ENCODE peak calls at places on chromosomes 7 and 10, in five cellular contexts. L is HAP-1; W is GM10248; R is activated T-helper 1 cell treated with anti-CD3 and anti-CD28 coated beads, Interleukin-12 subunit alpha, Interleukin-12 subunit beta, Interleukin-2, Interleukin-4 antibody, amounts not matched to agents 30 ng/mL and 10 ng/mL and 1 ng/mL, durations not matched to agents 14 hours and 24 hours and 36 hours; B is M059J. P is an unnamed sample.

GRCh38 chr10:86349474-86349873 is 17.1 kb downstream of the GRID1 start:
- DNase-seq in R (no peak), W (no peak), B (no peak), L (peak), P (peak)

GRCh38 chr10:77180794-77181193 is 456.8 kb downstream of the KCNMA1 start:
- DNase-seq in L (no peak), W (no peak), B (peak), R (no peak), P (peak)

GRCh38 chr10:89283174-89283987 is 18.5 kb upstream of the IFIT2 start:
- DNase-seq in L (no peak), B (peak), R (no peak), W (no peak), P (no peak)

GRCh38 chr7:27132214-27132613 is 1.7 kb upstream of the HOXA4 start:
- DNase-seq in R (no peak), L (no peak), B (no peak), W (no peak), P (no peak)

GRCh38 chr7:99111591-99111990 is 32.3 kb downstream of the SMURF1 start:
- DNase-seq in B (peak), W (no peak), L (no peak), R (no peak), P (no peak)

GRCh38 chr10:107548301-107548700 is 383.8 kb upstream of the SORCS1 start:
- DNase-seq in B (peak), W (no peak), L (peak), R (no peak), P (no peak)

GRCh38 chr10:80177781-80178636 is 27.3 kb downstream of the ANXA11 start:
- DNase-seq in L (no peak), B (peak), R (no peak), W (no peak), P (peak)

GRCh38 chr7:30723776-30724175 is 28.2 kb upstream of the INMT start:
- DNase-seq in B (no peak), L (no peak), W (no peak), R (no peak), P (no peak)

GRCh38 chr10:97851341-97852001 is 1.8 kb downstream of the GOLGA7B start:
- DNase-seq in W (no peak), R (no peak), B (no peak), L (no peak), P (no peak)

GRCh38 chr10:35040761-35041501 is 49.2 kb downstream of the CUL2 start:
- DNase-seq in B (peak), R (no peak), W (no peak), L (peak), P (peak)

GRCh38 chr10:110042181-110042580 is 34.4 kb downstream of the ADD3 start:
- DNase-seq in L (no peak), W (no peak), B (no peak), R (no peak), P (no peak)

GRCh38 chr10:103947799-103948198 is 19.1 kb upstream of the SLK start:
- DNase-seq in B (no peak), W (no peak), L (no peak), R (no peak), P (no peak)

GRCh38 chr10:10930979-10931743 is 86.5 kb upstream of the CELF2 start:
- DNase-seq in L (no peak), R (no peak), W (no peak), B (no peak), P (no peak)

GRCh38 chr10:76177945-76178344 is 746.5 kb downstream of the LRMDA start:
- DNase-seq in L (no peak), B (no peak), R (no peak), W (no peak), P (no peak)

GRCh38 chr10:7121154-7121797 is 289.6 kb downstream of the SFMBT2 start:
- DNase-seq in B (peak), W (peak), R (peak), L (peak), P (peak)

GRCh38 chr10:80924063-80924952 is 386.6 kb downstream of the SH2D4B start:
- DNase-seq in L (peak), B (peak), R (no peak), W (no peak), P (peak)

GRCh38 chr7:152459724-152460251 is 24.0 kb upstream of the KMT2C start:
- DNase-seq in B (peak), W (no peak), R (no peak), L (peak), P (peak)

GRCh38 chr10:79249156-79250121 is 97.8 kb upstream of the PPIF start:
- DNase-seq in W (peak), R (peak), B (no peak), L (no peak), P (no peak)

GRCh38 chr10:109914966-109915365 is 8.3 kb downstream of the XPNPEP1 start:
- DNase-seq in B (peak), W (peak), L (no peak), R (peak), P (peak)

GRCh38 chr7:21200513-21200912 is 227.4 kb upstream of the SP4 start:
- DNase-seq in R (no peak), L (no peak), W (no peak), B (no peak), P (no peak)

GRCh38 chr10:67779455-67780205 is 58.4 kb downstream of the DNAJC12 start:
- DNase-seq in W (peak), R (peak), B (peak), L (peak), P (peak)

GRCh38 chr10:28975891-28976471 is 298.7 kb downstream of the BAMBI start:
- DNase-seq in B (no peak), W (no peak), L (peak), R (no peak), P (peak)

GRCh38 chr7:112452102-112452888 is 2.0 kb downstream of the IFRD1 start:
- DNase-seq in R (no peak), B (peak), L (peak), W (peak), P (peak)

P was measured in RPMI7951.